ENCODE peak calls at places on chromosomes 4 and X, in seven cellular contexts. Z is transverse colon, Q is prostate gland, E is GM12891, L is HCT116, N is K562, J is endothelial cell of umbilical vein. S is an unnamed sample.

GRCh38 chr4:141248029-141248428 is 27.3 kb downstream of the ZNF330 start:
- DNase-seq in Z (no peak), Q (no peak), E (no peak), L (no peak), N (no peak), J (no peak), S (no peak)

GRCh38 chr4:16896871-16897270 is 1.6 kb downstream of the LDB2 start:
- DNase-seq in Z (no peak), Q (no peak), E (no peak), L (no peak), N (no peak), J (peak), S (no peak)

GRCh38 chrX:9995855-9996339 is 28.7 kb downstream of the CLDN34 start:
- DNase-seq in Z (peak), Q (peak), E (no peak), L (peak), N (peak), J (peak), S (peak)

GRCh38 chrX:39764441-39764914 is 333.3 kb downstream of the BCOR start:
- DNase-seq in Z (no peak), Q (no peak), E (no peak), L (no peak), N (no peak), J (no peak), S (no peak)

GRCh38 chr4:185887125-185887524 is 75.1 kb upstream of the SORBS2 start:
- DNase-seq in Z (no peak), Q (no peak), E (no peak), L (no peak), N (no peak), J (no peak), S (no peak)

GRCh38 chrX:46837543-46838481 is 969 bp downstream of the RP2 start:
- DNase-seq in Z (no peak), Q (no peak), E (no peak), L (no peak), N (no peak), J (peak), S (no peak)

GRCh38 chr4:636628-636950 is 11.2 kb downstream of the PDE6B start:
- DNase-seq in Z (no peak), Q (no peak), E (no peak), L (no peak), N (no peak), J (no peak), S (no peak)

GRCh38 chr4:109703664-109704351 is 563 bp upstream of the CASP6 start:
- DNase-seq in Z (no peak), Q (no peak), E (no peak), L (no peak), N (no peak), J (peak), S (no peak)

GRCh38 chrX:124098089-124098488 is 136.6 kb downstream of the STAG2 start:
- DNase-seq in Z (no peak), Q (no peak), E (no peak), L (no peak), N (no peak), J (peak), S (no peak)

DNA sequence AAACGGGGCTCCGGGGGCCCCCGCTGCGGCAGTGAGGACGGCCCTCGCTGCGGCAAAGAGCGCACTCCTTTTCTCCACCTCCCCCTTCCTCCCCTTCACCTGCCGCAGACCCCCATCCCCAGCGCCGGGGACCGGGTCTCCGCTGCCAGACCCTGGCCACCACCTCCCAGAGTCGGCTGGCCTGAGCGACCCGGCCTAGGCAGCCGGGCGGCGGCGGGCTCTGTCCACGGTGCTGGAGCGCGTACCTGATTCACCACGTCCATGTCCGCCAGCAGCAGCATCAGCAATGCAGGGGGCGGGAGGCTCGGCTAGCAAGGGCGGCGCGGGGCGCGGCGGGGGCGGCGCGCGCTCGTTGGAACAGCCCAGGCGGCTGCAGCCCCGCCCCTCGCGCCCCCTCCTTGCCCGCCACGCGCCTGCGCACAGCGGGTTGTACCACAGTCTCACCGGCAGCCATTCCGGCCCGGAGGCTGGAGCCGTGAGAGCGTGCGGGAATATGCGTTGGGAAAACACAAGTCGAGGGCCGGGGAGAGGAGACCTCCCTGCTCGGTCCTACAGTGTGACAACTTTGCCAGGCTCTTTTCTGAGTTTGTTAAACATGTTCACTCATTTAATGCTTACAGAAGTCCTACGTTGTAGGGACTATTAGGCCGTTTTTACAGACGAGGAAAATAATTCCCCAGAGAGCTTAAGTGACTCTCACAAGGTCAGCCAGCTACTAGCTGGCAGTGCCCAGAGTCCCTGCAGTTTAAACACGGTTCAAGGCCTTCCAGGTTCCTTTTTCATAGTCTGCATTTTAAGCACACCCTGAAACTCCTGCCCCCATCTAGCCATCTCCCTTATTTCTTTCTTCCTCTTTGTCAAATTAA is at the start of gene SYP:
- DNase-seq in Z (peak), Q (peak), E (peak), L (peak), N (peak), J (peak), S (peak)
- TF ChIP-seq POLR2A in Z (peak), Q (peak), E (peak), L (peak), N (peak), J (peak), S (no peak)

GRCh38 chr4:154491731-154492249 is at the start of gene DCHS2:
- DNase-seq in Z (peak), Q (no peak), E (peak), L (no peak), N (peak), J (no peak), S (peak)
- TF ChIP-seq POLR2AphosphoS5 in Z (no peak), Q (no peak), E (no peak), L (no peak), N (no peak), J (no peak), S (no peak)

GRCh38 chrX:48919947-48920712 is 1.3 kb upstream of the PIM2 start:
- DNase-seq in Z (no peak), Q (no peak), E (no peak), L (no peak), N (no peak), J (no peak), S (no peak)

GRCh38 chrX:48918303-48918643 is 551 bp downstream of the PIM2 start:
- DNase-seq in Z (no peak), Q (no peak), E (no peak), L (no peak), N (no peak), J (no peak), S (no peak)

GRCh38 chrX:48917139-48917980 is 1.5 kb downstream of the PIM2 start:
- DNase-seq in Z (peak), Q (peak), E (peak), L (peak), N (peak), J (peak), S (peak)

GRCh38 chrX:48919360-48919821 is 567 bp upstream of the PIM2 start:
- DNase-seq in Z (no peak), Q (no peak), E (no peak), L (no peak), N (no peak), J (no peak), S (no peak)

DNA sequence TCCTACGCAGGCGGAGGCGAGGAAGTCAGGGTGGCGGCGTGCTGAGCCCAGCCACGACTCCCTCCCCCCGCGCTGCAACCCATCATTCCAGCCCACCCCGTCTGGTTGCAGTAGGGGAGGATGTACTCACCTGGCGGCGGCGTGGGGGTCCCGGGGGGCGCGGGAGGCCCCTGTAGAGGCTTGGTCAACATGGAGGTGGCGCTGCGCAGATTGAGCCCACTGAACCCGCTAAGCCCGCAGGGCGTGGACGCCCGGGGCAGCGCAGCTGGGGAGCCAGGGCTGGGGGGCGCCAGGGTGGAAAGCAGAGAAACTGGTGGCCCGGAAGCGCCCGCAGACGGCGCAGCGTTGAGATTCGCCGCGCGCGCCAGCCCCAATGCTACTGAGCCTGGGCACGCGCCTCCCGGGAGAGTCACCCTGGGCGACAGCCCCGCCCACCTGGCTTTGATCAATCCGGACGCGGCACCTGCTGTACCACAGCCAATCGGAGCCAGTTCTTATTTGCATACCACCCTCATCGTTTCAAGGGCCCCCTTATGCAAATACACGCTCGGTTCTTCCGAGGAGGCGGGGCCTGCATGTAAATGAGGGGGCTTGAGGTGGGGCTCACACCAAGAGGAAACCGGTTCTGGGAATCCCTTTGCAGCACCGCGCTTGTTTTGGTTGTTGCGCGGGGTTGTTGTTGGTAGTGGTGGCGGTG is at the start of gene PIM2:
- DNase-seq in Z (peak), Q (peak), E (peak), L (peak), N (peak), J (peak), S (peak)
- TF ChIP-seq POLR2A in Z (peak), Q (peak), E (peak), L (peak), N (peak), J (peak), S (peak)

DNA sequence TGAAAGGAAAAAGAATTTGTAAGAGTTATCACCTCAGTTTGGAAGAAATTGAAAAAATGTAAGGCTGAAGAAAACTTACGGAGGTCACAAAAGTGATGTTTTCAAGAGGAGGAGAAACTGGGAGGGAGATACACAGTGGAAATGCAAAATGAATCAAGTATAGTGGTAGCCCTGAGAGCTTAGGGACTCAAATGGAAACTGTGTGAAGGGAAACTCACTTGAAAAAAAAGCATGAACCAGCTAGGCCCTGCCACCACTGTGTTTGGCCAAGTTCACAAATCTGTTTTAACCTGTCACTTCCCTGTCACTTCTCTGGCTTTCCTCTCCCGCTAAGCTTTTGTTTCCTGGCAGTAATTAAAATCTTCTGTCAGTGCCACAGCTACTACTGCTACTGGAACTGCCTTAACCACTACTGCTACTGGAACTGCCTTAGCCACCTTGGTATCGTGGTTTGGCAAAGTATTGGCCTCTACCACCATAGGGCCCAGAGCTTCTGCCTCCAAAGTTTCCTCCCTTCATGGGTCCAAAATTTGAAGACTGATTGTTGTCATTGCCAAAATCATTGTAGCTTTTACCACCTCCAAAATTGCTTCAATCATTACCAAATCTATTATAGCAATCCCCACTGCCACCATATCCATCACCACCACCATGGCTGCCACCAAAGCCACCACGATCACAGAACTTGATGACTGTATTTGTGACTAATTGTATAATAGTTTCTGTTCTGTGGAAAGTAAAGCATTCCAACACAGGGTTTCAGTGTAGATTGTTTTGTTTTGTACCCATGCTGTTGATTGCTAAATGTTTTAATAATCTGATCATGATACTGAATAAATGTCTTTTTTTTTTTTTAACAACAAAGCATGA is 41.5 kb downstream of the SMARCA5 start:
- DNase-seq in Z (no peak), Q (no peak), E (no peak), L (no peak), N (no peak), J (no peak), S (no peak)
- TF ChIP-seq POLR2AphosphoS5 in Z (no peak), Q (no peak), E (no peak), L (no peak), N (peak), J (no peak), S (no peak)

DNA sequence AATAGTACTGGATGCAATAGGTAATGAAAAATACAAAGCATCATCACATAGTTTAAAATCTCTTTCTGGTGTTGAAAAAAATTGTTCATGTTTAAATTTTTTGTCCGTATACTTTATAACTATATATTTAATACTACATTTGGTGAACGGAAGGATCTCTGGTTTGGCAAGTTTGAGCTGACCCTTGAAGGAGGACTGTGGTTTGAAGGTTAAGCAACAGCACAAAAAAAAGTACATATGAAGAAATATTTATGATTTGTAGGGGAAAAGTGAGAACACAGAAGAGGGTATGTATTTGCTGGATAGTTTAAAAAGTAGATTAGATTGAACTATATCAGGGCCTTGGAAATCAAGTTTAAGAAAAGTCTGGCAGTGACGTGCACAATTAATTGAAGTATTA is 13.3 kb downstream of the SRP72 start:
- DNase-seq in Z (no peak), Q (no peak), E (no peak), L (no peak), N (no peak), J (no peak), S (no peak)
- TF ChIP-seq POLR2A in Z (no peak), Q (no peak), E (no peak), L (no peak), N (no peak), J (no peak), S (no peak)

DNA sequence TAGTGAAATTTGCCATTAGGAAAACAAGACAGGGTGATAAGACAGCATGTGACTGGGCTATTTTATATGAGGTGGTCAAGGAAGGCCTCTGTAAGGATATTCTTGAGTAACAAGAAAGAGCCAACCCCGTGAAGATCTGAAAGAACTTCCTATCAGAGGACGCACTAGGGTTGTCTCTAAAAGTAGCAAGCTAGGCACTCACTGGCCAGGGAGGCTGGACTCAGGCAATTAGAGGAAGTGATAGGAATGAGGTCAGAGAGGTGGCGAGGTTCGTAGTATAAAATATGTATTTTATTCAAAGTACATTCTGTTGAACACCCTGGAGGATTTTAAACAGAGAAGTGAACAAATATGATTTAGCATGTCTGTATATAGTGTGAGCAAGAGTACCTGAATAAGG is 4.6 kb downstream of the BMPR1B start:
- DNase-seq in Z (no peak), Q (no peak), E (no peak), L (no peak), N (no peak), J (no peak), S (no peak)
- TF ChIP-seq POLR2AphosphoS5 in Z (no peak), Q (no peak), E (no peak), L (no peak), N (no peak), J (no peak), S (no peak)